ENCODE peak calls at places on chromosomes 16 and 17, in eight cellular contexts. One of them, this sample, is unnamed.

GRCh38 chr17:78257810-78258322 is 26.4 kb downstream of the TMEM235 start:
- DNase-seq in GOT3: no peak
- DNase-seq in GM12892: no peak
- DNase-seq in activated T-helper 1 cell treated with Interleukin-2 at 50 U/mL for 16 hours: no peak
- DNase-seq in iPS-NIHi11: no peak
- DNase-seq in Caki2: no peak
- DNase-seq in T-helper 1 cell: no peak
- DNase-seq in NCI-H2171 treated with DMSO at 0.1 percent for 48 hours: no peak
- DNase-seq in this sample: peak

GRCh38 chr16:85329059-85329812 is 217.0 kb upstream of the CIBAR2 start:
- DNase-seq in GOT3: no peak
- DNase-seq in GM12892: no peak
- DNase-seq in activated T-helper 1 cell treated with Interleukin-2 at 50 U/mL for 16 hours: no peak
- DNase-seq in iPS-NIHi11: no peak
- DNase-seq in Caki2: no peak
- DNase-seq in T-helper 1 cell: no peak
- DNase-seq in NCI-H2171 treated with DMSO at 0.1 percent for 48 hours: peak
- DNase-seq in this sample: no peak

GRCh38 chr17:10247806-10248334 is 49.5 kb upstream of the GAS7 start:
- DNase-seq in GOT3: no peak
- DNase-seq in GM12892: no peak
- DNase-seq in activated T-helper 1 cell treated with Interleukin-2 at 50 U/mL for 16 hours: no peak
- DNase-seq in iPS-NIHi11: no peak
- DNase-seq in Caki2: no peak
- DNase-seq in T-helper 1 cell: no peak
- DNase-seq in NCI-H2171 treated with DMSO at 0.1 percent for 48 hours: no peak
- DNase-seq in this sample: no peak

GRCh38 chr16:65124596-65124995 is 2.7 kb upstream of the CDH11 start:
- DNase-seq in GOT3: no peak
- DNase-seq in GM12892: no peak
- DNase-seq in activated T-helper 1 cell treated with Interleukin-2 at 50 U/mL for 16 hours: no peak
- DNase-seq in iPS-NIHi11: no peak
- DNase-seq in Caki2: no peak
- DNase-seq in T-helper 1 cell: no peak
- DNase-seq in NCI-H2171 treated with DMSO at 0.1 percent for 48 hours: no peak
- DNase-seq in this sample: no peak

GRCh38 chr17:2400877-2401425 is at the start of gene MNT:
- DNase-seq in GOT3: peak
- DNase-seq in GM12892: peak
- DNase-seq in activated T-helper 1 cell treated with Interleukin-2 at 50 U/mL for 16 hours: peak
- DNase-seq in iPS-NIHi11: peak
- DNase-seq in Caki2: peak
- DNase-seq in T-helper 1 cell: peak
- DNase-seq in NCI-H2171 treated with DMSO at 0.1 percent for 48 hours: peak
- DNase-seq in this sample: peak

GRCh38 chr17:3796110-3796821 is 4.7 kb downstream of the ITGAE start:
- DNase-seq in GOT3: no peak
- DNase-seq in GM12892: peak
- DNase-seq in activated T-helper 1 cell treated with Interleukin-2 at 50 U/mL for 16 hours: peak
- DNase-seq in iPS-NIHi11: no peak
- DNase-seq in Caki2: no peak
- DNase-seq in T-helper 1 cell: peak
- DNase-seq in NCI-H2171 treated with DMSO at 0.1 percent for 48 hours: no peak
- DNase-seq in this sample: no peak

GRCh38 chr17:72554508-72554907 is 433.7 kb downstream of the SOX9 start:
- DNase-seq in GOT3: no peak
- DNase-seq in GM12892: no peak
- DNase-seq in activated T-helper 1 cell treated with Interleukin-2 at 50 U/mL for 16 hours: no peak
- DNase-seq in iPS-NIHi11: no peak
- DNase-seq in Caki2: no peak
- DNase-seq in T-helper 1 cell: no peak
- DNase-seq in NCI-H2171 treated with DMSO at 0.1 percent for 48 hours: peak
- DNase-seq in this sample: no peak

GRCh38 chr16:84065536-84066132 is 23.0 kb upstream of the SLC38A8 start:
- DNase-seq in GOT3: no peak
- DNase-seq in GM12892: no peak
- DNase-seq in activated T-helper 1 cell treated with Interleukin-2 at 50 U/mL for 16 hours: no peak
- DNase-seq in iPS-NIHi11: peak
- DNase-seq in Caki2: peak
- DNase-seq in T-helper 1 cell: no peak
- DNase-seq in NCI-H2171 treated with DMSO at 0.1 percent for 48 hours: peak
- DNase-seq in this sample: no peak

GRCh38 chr17:72387487-72387886 is 266.7 kb downstream of the SOX9 start:
- DNase-seq in GOT3: no peak
- DNase-seq in GM12892: no peak
- DNase-seq in activated T-helper 1 cell treated with Interleukin-2 at 50 U/mL for 16 hours: no peak
- DNase-seq in iPS-NIHi11: no peak
- DNase-seq in Caki2: peak
- DNase-seq in T-helper 1 cell: no peak
- DNase-seq in NCI-H2171 treated with DMSO at 0.1 percent for 48 hours: no peak
- DNase-seq in this sample: no peak

GRCh38 chr17:60165976-60166375 is 16.2 kb downstream of the CA4 start:
- DNase-seq in GOT3: no peak
- DNase-seq in GM12892: no peak
- DNase-seq in activated T-helper 1 cell treated with Interleukin-2 at 50 U/mL for 16 hours: no peak
- DNase-seq in iPS-NIHi11: no peak
- DNase-seq in Caki2: peak
- DNase-seq in T-helper 1 cell: no peak
- DNase-seq in NCI-H2171 treated with DMSO at 0.1 percent for 48 hours: no peak
- DNase-seq in this sample: no peak

GRCh38 chr17:82838386-82839063 is 1.3 kb downstream of the ZNF750 start:
- DNase-seq in GOT3: no peak
- DNase-seq in GM12892: no peak
- DNase-seq in activated T-helper 1 cell treated with Interleukin-2 at 50 U/mL for 16 hours: no peak
- DNase-seq in iPS-NIHi11: no peak
- DNase-seq in Caki2: no peak
- DNase-seq in T-helper 1 cell: no peak
- DNase-seq in NCI-H2171 treated with DMSO at 0.1 percent for 48 hours: no peak
- DNase-seq in this sample: peak

GRCh38 chr17:78715876-78716275 is 66.2 kb downstream of the CYTH1 start:
- DNase-seq in GOT3: no peak
- DNase-seq in GM12892: no peak
- DNase-seq in activated T-helper 1 cell treated with Interleukin-2 at 50 U/mL for 16 hours: no peak
- DNase-seq in iPS-NIHi11: no peak
- DNase-seq in Caki2: no peak
- DNase-seq in T-helper 1 cell: no peak
- DNase-seq in NCI-H2171 treated with DMSO at 0.1 percent for 48 hours: no peak
- DNase-seq in this sample: no peak